ENCODE peak calls at places on chromosomes 13 and 19, in four cellular contexts. E is A549, C is GM12878, B is SK-N-SH. J is an unnamed sample.

GRCh38 chr13:34347784-34348573 is 530.0 kb downstream of the RFC3 start:
- DNase-seq in C (no peak), E (no peak), B (no peak), J (peak; percentile 5)

GRCh38 chr19:15841875-15842569 is 26.6 kb upstream of the OR10H1 start:
- DNase-seq in E (no peak), B (no peak), C (no peak), J (no peak)

GRCh38 chr13:76965759-76966421 is 17.6 kb downstream of the ACOD1 start:
- DNase-seq in C (no peak), E (no peak), B (peak; percentile 54), J (no peak)

GRCh38 chr13:63299995-63300394 is 1884.3 kb upstream of the PCDH20 start:
- DNase-seq in B (no peak), C (no peak), E (no peak), J (no peak)

GRCh38 chr19:38003427-38004099 is 96.6 kb downstream of the SIPA1L3 start:
- DNase-seq in C (peak; percentile 51), E (no peak), B (peak; percentile 68), J (no peak)

GRCh38 chr19:48815870-48816501 is 5.2 kb upstream of the BCAT2 start:
- DNase-seq in E (peak; percentile 81), C (no peak), B (peak; percentile 36), J (peak; percentile 86)

GRCh38 chr19:6440905-6441304 is 7.3 kb upstream of the SLC25A41 start:
- DNase-seq in C (no peak), B (no peak), E (no peak), J (no peak)

GRCh38 chr13:50387124-50387581 is 371.9 kb downstream of the KCNRG start:
- DNase-seq in C (no peak), B (peak; percentile 37), E (no peak), J (peak; percentile 25)

GRCh38 chr19:2560369-2560768 is 84.4 kb downstream of the GADD45B start:
- DNase-seq in E (no peak), B (no peak), C (no peak), J (no peak)

DNA sequence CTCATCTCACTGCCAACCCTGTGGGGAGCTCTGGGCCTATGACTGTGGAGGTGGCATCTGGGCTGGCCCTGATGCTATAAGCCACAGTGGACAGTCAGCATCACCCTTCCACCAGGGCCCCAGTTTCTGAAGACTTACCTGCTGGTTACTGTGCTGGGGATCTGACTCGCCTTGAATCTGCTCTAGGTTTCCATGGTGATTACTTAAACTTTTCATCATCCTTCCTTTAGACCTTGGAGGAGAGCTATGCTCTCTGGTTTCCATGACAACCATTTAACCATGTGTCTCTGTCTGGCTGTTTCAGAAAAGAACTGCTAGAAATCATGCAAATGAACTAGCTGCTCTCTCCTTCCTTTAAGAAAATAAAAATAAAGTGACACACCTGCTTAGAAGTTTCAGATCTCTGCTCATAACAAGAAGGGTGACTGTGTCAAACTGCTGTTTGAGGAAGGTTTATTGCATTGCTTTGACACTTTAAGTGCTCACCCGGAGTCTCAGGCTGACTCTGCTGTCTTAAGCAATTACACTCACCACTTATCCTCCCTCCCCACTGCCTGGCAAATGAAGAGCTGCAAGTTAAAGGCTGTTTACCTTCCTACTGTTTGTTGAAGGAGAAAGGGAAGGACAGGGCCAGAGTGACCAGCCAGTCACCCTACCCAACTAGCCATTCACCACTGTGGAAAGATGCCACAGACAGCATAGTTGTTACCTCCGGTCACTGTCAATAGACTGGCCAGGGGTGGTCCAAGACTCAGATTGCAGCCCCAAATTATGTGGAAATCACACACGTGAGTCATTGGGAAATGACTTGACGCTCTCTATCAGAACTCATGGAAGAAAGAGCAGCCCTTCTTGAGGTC is 87.6 kb downstream of the HSPH1 start:
- DNase-seq in B (no peak), E (no peak), C (peak; percentile 89), J (no peak)
- TF ChIP-seq PBX3 in B (peak; percentile 85), E (no peak), C (no peak), J (no peak)

GRCh38 chr13:48138270-48138669 is 43.4 kb upstream of the MED4 start:
- DNase-seq in C (no peak), B (no peak), E (no peak), J (no peak)

GRCh38 chr13:48131481-48131992 is 36.6 kb upstream of the MED4 start:
- DNase-seq in C (no peak), B (no peak), E (no peak), J (no peak)

GRCh38 chr13:48126944-48127814 is 32.3 kb upstream of the MED4 start:
- DNase-seq in C (peak; percentile 47), E (peak; percentile 57), B (peak; percentile 67), J (peak; percentile 63)

DNA sequence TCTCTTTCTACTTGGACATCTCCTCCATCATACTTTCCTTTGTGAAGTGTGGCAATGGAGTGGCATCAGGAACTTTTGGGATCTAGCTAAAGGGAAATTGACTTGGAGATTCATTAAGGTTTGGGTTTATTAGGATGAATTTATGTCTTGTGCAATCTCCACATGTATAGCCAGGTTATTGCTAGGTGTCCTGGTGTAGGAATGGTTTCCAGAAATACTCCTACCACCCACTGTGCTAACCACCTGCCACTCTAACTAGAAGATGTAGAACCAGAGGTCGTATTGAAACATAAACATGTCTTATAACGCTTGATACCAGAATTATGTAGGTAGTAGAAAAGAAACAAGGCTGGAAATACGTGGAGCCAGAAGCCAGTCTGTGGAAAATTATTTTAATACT is 38.1 kb upstream of the MED4 start:
- DNase-seq in B (no peak), E (no peak), C (no peak), J (no peak)
- TF ChIP-seq PBX3 in B (no peak), E (no peak), C (no peak), J (no peak)

GRCh38 chr19:10921909-10922637 is 6.4 kb downstream of the YIPF2 start:
- DNase-seq in C (no peak), E (no peak), B (no peak), J (no peak)
- TF ChIP-seq PBX3 in C (no peak), E (no peak), B (no peak), J (no peak)

GRCh38 chr13:45368571-45368970 is 27.6 kb upstream of the TPT1 start:
- DNase-seq in B (no peak), C (no peak), E (no peak), J (no peak)

GRCh38 chr13:45373116-45373606 is 32.2 kb upstream of the TPT1 start:
- DNase-seq in B (no peak), C (no peak), E (no peak), J (no peak)

GRCh38 chr13:45369116-45369515 is 28.1 kb upstream of the TPT1 start:
- DNase-seq in E (no peak), B (no peak), C (no peak), J (no peak)

GRCh38 chr13:45372189-45373115 is 31.5 kb upstream of the TPT1 start:
- DNase-seq in B (no peak), E (no peak), C (no peak), J (no peak)

GRCh38 chr13:45370922-45371406 is 30.0 kb upstream of the TPT1 start:
- DNase-seq in B (peak; percentile 34), C (no peak), E (peak; percentile 41), J (no peak)
- TF ChIP-seq PBX3 in B (no peak), C (no peak), E (no peak), J (no peak)

GRCh38 chr13:64900039-64900438 is 2330.1 kb downstream of the PCDH9 start:
- DNase-seq in C (no peak), E (no peak), B (no peak), J (no peak)
- TF ChIP-seq PBX3 in C (no peak), E (no peak), B (no peak), J (no peak)